ENCODE peak calls at places on chromosomes 16 and 17, in eight cellular contexts. B is fibroblast of lung, H is mammary epithelial cell, A is adrenal gland, L is choroid plexus epithelial cell, U is esophagus muscularis mucosa, C is astrocyte of the spinal cord, D is OCI-LY7. F is an unnamed sample.

GRCh38 chr17:56087199-56087598 is 66.1 kb upstream of the ANKFN1 start:
- DNase-seq in B (no peak), U (no peak), H (no peak), A (no peak), C (no peak), L (no peak), D (no peak), F (no peak)

GRCh38 chr16:84315422-84315821 is 20.7 kb downstream of the WFDC1 start:
- DNase-seq in H (no peak), L (peak; percentile 15), B (no peak), C (no peak), U (no peak), A (no peak), D (no peak), F (no peak)

GRCh38 chr17:44564429-44564828 is 7.1 kb downstream of the FZD2 start:
- DNase-seq in L (no peak), U (no peak), B (no peak), D (no peak), H (no peak), A (no peak), C (no peak), F (no peak)

GRCh38 chr16:81469710-81470481 is 25.3 kb downstream of the CMIP start:
- DNase-seq in L (peak; percentile 60), B (no peak), C (peak; percentile 44), D (peak; percentile 87), U (no peak), A (no peak), H (no peak), F (no peak)

GRCh38 chr17:49955157-49955556 is 13.8 kb upstream of the DLX4 start:
- DNase-seq in C (no peak), A (no peak), B (no peak), H (no peak), D (no peak), L (no peak), U (no peak), F (no peak)

GRCh38 chr17:33049781-33050414 is 58.3 kb downstream of the SPACA3 start:
- DNase-seq in U (peak; percentile 90), C (peak; percentile 11), L (peak; percentile 69), A (peak; percentile 59), H (no peak), B (peak; percentile 9), D (peak; percentile 17), F (peak; percentile 4)

GRCh38 chr16:68287276-68288251 is 23.2 kb downstream of the SLC7A6OS start:
- DNase-seq in B (peak; percentile 76), L (peak; percentile 77), U (no peak), A (peak; percentile 94), C (peak; percentile 73), H (peak; percentile 80), D (no peak), F (no peak)

GRCh38 chr17:75505640-75506039 is 9.7 kb downstream of the CASKIN2 start:
- DNase-seq in U (no peak), A (no peak), L (no peak), B (no peak), H (no peak), D (no peak), C (no peak), F (no peak)

GRCh38 chr17:39144414-39144813 is 7.0 kb downstream of the PLXDC1 start:
- DNase-seq in C (peak; percentile 85), A (peak; percentile 52), H (peak; percentile 89), U (peak; percentile 98), B (peak; percentile 94), L (peak; percentile 60), D (no peak), F (no peak)

GRCh38 chr16:87412996-87413421 is 20.9 kb downstream of the MAP1LC3B start:
- DNase-seq in B (no peak), A (no peak), U (no peak), C (no peak), L (no peak), H (no peak), D (no peak), F (no peak)

GRCh38 chr17:28598799-28599310 is at the start of gene SPAG5:
- DNase-seq in A (peak; percentile 96), L (peak; percentile 93), B (peak; percentile 89), U (peak; percentile 98), D (peak; percentile 96), H (peak; percentile 90), C (peak; percentile 92), F (peak; percentile 71)

GRCh38 chr17:49132699-49133364 is at the start of gene B4GALNT2:
- DNase-seq in L (no peak), D (no peak), H (peak; percentile 17), A (peak; percentile 33), C (no peak), B (peak; percentile 7), U (no peak), F (no peak)

GRCh38 chr17:52036416-52036815 is 122.1 kb downstream of the CA10 start:
- DNase-seq in U (no peak), C (no peak), B (no peak), A (no peak), D (no peak), H (no peak), L (no peak), F (no peak)

GRCh38 chr17:81409190-81409935 is 14.1 kb downstream of the BAHCC1 start:
- DNase-seq in A (peak; percentile 74), L (no peak), B (no peak), U (no peak), H (no peak), D (peak; percentile 35), C (no peak), F (no peak)

GRCh38 chr17:1043601-1044251 is 46.8 kb downstream of the TIMM22 start:
- DNase-seq in U (no peak), A (peak; percentile 27), B (no peak), H (no peak), D (no peak), C (no peak), L (peak; percentile 55), F (no peak)

GRCh38 chr17:6427284-6427781 is 7.6 kb downstream of the AIPL1 start:
- DNase-seq in U (no peak), B (peak; percentile 62), L (peak; percentile 65), A (no peak), D (no peak), C (peak; percentile 34), H (peak; percentile 35), F (no peak)

GRCh38 chr17:40113110-40113960 is 8.4 kb upstream of the MSL1 start:
- DNase-seq in D (peak; percentile 97), A (peak; percentile 96), H (peak; percentile 93), C (peak; percentile 94), B (peak; percentile 93), U (peak; percentile 98), L (peak; percentile 97), F (peak; percentile 88)

GRCh38 chr17:4369557-4370230 is 3.2 kb upstream of the UBE2G1 start:
- DNase-seq in U (no peak), B (no peak), H (no peak), C (no peak), L (no peak), D (peak; percentile 93), A (no peak), F (no peak)

GRCh38 chr17:78341559-78342437 is 18.1 kb downstream of the SOCS3 start:
- DNase-seq in D (no peak), L (peak; percentile 88), H (peak; percentile 65), C (peak; percentile 85), A (peak; percentile 86), B (peak; percentile 83), U (no peak), F (no peak)

GRCh38 chr16:55846598-55847346 is 13.9 kb upstream of the CES1 start:
- DNase-seq in H (no peak), D (no peak), C (no peak), A (no peak), L (no peak), U (no peak), B (no peak), F (no peak)

GRCh38 chr16:55842369-55843104 is 9.6 kb upstream of the CES1 start:
- DNase-seq in U (no peak), D (peak; percentile 55), C (peak; percentile 40), B (peak; percentile 25), L (peak; percentile 64), A (peak; percentile 41), H (peak; percentile 16), F (peak; percentile 8)

DNA sequence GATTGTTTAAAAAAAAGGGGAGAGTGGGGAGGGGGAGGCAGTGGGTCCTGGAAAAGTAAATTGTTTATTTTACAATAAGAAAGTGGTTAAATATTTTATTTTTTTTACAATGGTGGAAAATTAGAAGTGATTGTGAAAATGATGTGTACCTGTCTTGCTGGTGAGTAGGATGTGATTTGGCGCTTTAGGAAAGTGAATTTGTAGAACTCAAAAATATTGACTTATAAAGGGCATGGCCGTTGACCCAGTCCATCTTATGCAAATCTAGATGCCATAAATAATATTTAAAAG is 10.2 kb upstream of the CES1 start:
- DNase-seq in A (no peak), B (no peak), L (no peak), H (no peak), U (no peak), C (no peak), D (no peak), F (no peak)
- TF ChIP-seq CTCF in A (no peak), B (no peak), L (no peak), H (no peak), U (no peak), C (no peak), D (peak; percentile 64), F (no peak)

DNA sequence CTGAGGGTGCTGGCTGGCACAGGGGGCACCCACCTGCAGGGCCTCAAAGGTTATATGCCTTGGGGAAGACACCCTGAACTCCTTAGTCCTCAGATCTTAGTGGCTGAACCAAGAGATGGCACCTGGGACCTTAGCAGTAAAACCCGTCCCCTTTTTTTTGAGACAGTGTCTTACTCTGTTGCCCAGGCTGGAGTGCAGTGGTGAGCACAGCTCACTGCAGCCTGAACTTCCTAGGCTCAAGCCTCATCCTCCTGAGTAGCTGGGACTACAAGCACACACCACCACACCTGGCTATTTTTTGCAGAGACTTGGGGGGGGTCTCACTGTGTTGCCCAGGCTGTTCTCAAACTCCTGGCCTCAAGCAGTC is 237.2 kb downstream of the MRTFB start:
- DNase-seq in C (no peak), H (no peak), L (no peak), B (no peak), U (no peak), D (peak; percentile 56), A (no peak), F (no peak)
- H3K4me3 ChIP-seq in C (no peak overlapping the region), H (no peak overlapping the region), L (no peak overlapping the region), B (no peak overlapping the region), U (no peak overlapping the region), D (peak overlapping the region; percentile 99), A (no peak overlapping the region), F (no peak overlapping the region)

DNA sequence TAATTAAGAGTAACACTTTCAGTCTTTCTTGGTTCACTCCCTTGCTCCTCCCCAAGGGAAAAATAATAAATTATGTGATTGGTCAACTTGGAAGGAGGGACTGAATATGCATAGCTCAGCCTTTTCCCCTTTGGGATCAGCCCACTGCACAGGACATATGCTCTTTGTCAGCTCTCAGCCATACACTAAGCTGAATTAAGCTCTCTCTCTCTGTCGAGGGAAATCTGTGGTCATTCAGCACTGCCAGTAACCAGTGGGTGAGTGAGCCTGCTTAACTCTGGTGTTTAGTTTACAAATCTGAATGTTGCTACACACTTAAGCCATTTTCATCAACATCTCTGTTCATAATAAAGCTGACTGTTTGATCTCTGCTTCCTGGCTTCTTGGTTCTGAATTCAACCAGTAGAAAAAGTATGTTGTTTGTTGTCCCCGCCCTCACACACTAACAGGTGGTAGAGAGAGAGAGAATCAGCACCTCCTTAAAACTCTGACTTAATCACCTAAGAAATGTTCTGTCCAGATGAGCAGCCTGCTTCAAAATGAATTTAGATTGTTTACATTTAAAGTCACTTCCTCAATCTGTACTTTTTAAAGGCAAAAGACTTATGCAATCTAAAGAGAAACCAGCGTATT is 102.2 kb upstream of the C17orf78 start:
- DNase-seq in C (peak; percentile 37), H (no peak), L (peak; percentile 92), A (no peak), B (peak; percentile 18), U (no peak), D (no peak), F (peak; percentile 73)
- TF ChIP-seq CTCF in C (no peak), H (no peak), L (no peak), A (no peak), B (no peak), U (no peak), D (no peak), F (no peak)

GRCh38 chr17:72117748-72118587 is 2.9 kb upstream of the SOX9 start:
- DNase-seq in C (peak; percentile 30), L (no peak), U (no peak), A (no peak), D (no peak), H (peak; percentile 58), B (no peak), F (no peak)
- H3K4me3 ChIP-seq in C (peak overlapping the region; percentile 41), L (peak overlapping the region; percentile 39), U (peak overlapping the region; percentile 46), A (no peak overlapping the region), D (no peak overlapping the region), H (peak overlapping the region; percentile 45), B (peak overlapping the region; percentile 56), F (no peak overlapping the region)